ENCODE peak calls at places on chromosomes 4 and X, in seven cellular contexts. M, B, C, F, Y, E and G are unnamed samples.

GRCh38 chrX:67328496-67328895 is 215.3 kb upstream of the AR start:
- DNase-seq in E (no peak), B (no peak), F (no peak), Y (no peak), C (no peak), M (no peak), G (peak)

GRCh38 chr4:70508801-70509200 is 9.6 kb upstream of the AMTN start:
- DNase-seq in M (no peak), F (no peak), Y (no peak), B (no peak), E (no peak), C (no peak), G (no peak)

GRCh38 chrX:138710866-138711331 is 618 bp downstream of the FGF13 start:
- DNase-seq in M (no peak), Y (no peak), C (no peak), E (no peak), B (peak), F (no peak), G (no peak)

GRCh38 chrX:121579016-121579760 is 531.8 kb downstream of the GLUD2 start:
- DNase-seq in B (peak), M (no peak), F (no peak), Y (no peak), C (no peak), E (peak), G (peak)

GRCh38 chr4:6471303-6472007 is 959 bp downstream of the PPP2R2C start:
- DNase-seq in F (peak), M (peak), B (peak), E (peak), Y (no peak), C (no peak), G (no peak)

GRCh38 chr4:15913631-15913970 is 24.9 kb downstream of the FGFBP1 start:
- DNase-seq in F (no peak), Y (no peak), B (no peak), E (no peak), C (no peak), M (no peak), G (no peak)

GRCh38 chrX:39576081-39576701 is 521.6 kb downstream of the BCOR start:
- DNase-seq in M (no peak), Y (no peak), C (no peak), F (no peak), B (peak), E (peak), G (no peak)

GRCh38 chr4:135777386-135777785 is 1575.8 kb upstream of the PABPC4L start:
- DNase-seq in E (no peak), Y (no peak), C (no peak), F (no peak), M (no peak), B (no peak), G (no peak)

GRCh38 chr4:2364654-2365053 is 53.8 kb downstream of the ZFYVE28 start:
- DNase-seq in F (no peak), E (no peak), C (peak), Y (no peak), M (peak), B (no peak), G (no peak)

GRCh38 chrX:7444967-7445366 is 297.0 kb upstream of the PUDP start:
- DNase-seq in Y (no peak), F (no peak), B (no peak), C (no peak), E (no peak), M (no peak), G (no peak)

GRCh38 chr4:105797225-105797624 is 88.6 kb downstream of the GSTCD start:
- DNase-seq in E (no peak), M (no peak), Y (no peak), C (no peak), B (no peak), F (no peak), G (no peak)

GRCh38 chrX:143854006-143854405 is 29.9 kb upstream of the UBE2NL start:
- DNase-seq in Y (no peak), M (no peak), B (no peak), F (no peak), E (no peak), C (no peak), G (no peak)

GRCh38 chr4:60718874-60719273 is 481.3 kb upstream of the ADGRL3 start:
- DNase-seq in Y (no peak), C (no peak), B (no peak), F (no peak), M (no peak), E (no peak), G (no peak)
- TF ChIP-seq CTCF in Y (no peak), C (no peak), B (no peak), F (no peak), M (no peak), E (no peak), G (no peak)

DNA sequence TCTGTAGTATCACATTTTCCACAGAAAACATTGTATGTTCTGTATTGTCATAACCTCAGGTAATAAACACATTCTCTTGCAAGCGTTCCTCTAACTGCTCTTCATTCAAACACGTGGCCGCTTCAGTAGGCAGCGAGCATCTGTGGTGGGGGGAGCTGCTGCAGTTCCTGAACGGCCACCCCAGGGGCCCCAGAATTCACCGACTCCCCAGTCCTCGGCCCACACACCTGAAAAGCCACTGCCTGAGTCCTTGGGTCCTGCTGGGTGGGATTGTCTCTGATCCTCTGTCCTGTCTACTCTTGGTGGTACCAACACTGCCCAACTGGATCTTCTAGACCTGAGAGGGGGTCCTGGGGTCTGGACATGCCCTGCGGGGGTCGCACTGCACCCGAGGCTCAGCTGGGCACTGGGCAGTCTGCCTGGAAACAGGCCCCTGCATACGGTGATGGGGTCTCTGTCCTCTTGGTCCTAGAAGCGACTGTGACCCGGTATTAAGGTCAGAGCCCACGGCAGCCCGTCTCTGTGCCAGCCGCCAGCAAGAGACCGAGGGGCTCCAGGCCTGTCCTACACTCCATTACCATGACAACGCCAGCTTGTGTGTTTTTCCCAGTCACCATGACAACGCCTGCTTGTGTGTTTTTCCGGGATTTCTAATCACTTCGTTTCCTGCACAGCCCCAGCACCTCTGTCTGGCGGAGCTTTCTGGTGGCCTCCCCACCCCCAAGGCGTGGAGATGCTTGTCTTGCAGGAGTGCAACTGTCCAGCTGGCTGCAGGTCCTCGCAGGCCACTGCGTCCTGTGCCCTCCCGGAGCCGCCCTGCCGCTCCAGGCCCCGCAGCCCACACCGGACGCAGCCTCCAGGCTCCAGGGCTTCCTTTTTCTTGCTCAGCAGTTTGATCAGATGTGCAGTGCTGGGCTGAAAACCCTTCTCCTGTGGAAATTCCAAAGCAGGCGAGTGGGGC is 16.0 kb downstream of the CTBP1 start:
- DNase-seq in Y (no peak), C (no peak), B (peak), E (peak), M (no peak), F (no peak), G (no peak)
- TF ChIP-seq POLR2AphosphoS5 in Y (no peak), C (no peak), B (no peak), E (no peak), M (no peak), F (no peak), G (no peak)

DNA sequence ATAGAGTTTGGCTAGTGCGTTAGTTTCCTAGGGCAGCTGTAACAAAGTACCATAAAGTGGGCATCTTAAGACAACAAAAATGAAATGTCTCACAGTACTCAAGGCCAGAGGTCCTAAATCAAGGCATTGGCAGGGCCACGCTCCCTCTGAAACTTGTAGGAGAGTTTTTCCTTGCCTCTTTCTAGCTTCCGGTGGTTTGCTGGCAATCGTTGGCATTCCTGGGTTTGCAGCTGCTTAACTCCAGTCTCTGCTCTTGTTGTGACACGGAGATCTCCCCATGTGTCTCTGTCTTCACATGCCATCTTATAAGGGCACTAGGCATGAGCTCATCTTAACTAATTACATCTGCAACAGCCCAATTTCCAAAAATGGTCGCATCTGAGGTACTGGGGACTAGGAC is 362.0 kb upstream of the BOD1L1 start:
- DNase-seq in Y (no peak), B (no peak), C (no peak), M (no peak), E (no peak), F (no peak), G (no peak)
- H3K27ac ChIP-seq in Y (no peak), B (no peak), C (no peak), M (no peak), E (peak), F (no peak), G (no peak)

GRCh38 chrX:2656243-2656836 is 34.8 kb upstream of the CD99 start:
- DNase-seq in B (no peak), M (no peak), E (no peak), F (no peak), Y (no peak), C (no peak), G (no peak)

GRCh38 chrX:2654436-2655340 is 36.4 kb upstream of the CD99 start:
- DNase-seq in B (no peak), F (no peak), C (peak), Y (no peak), E (no peak), M (no peak), G (no peak)

GRCh38 chrX:2650037-2650436 is 41.1 kb upstream of the CD99 start:
- DNase-seq in C (no peak), B (no peak), M (no peak), E (no peak), F (no peak), Y (no peak), G (no peak)

GRCh38 chrX:2650865-2651264 is 40.2 kb upstream of the CD99 start:
- DNase-seq in E (no peak), C (no peak), F (no peak), B (no peak), M (no peak), Y (no peak), G (no peak)

DNA sequence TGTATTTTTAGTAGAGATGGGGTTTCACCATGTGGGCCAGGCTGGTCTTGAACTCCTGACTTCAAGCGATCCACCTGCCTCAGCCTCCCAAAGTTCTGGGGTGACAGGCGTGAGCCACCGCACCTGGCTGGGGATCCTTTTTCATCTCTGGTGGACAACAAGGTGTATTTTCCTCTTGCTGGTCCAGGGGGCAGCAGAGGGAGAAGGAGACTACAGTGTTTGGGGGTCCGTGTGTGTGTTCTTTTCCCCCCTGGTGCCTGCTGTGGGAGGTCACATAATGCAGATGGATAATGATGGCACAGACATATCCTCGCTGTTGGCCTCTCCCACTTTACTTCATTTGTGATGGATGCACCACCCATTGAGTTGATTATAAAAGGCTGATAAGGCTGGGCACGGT is 39.0 kb upstream of the CD99 start:
- DNase-seq in F (no peak), M (no peak), C (no peak), Y (no peak), B (peak), E (no peak), G (no peak)
- TF ChIP-seq CTCF in F (no peak), M (no peak), C (no peak), Y (no peak), B (peak), E (peak), G (no peak)

DNA sequence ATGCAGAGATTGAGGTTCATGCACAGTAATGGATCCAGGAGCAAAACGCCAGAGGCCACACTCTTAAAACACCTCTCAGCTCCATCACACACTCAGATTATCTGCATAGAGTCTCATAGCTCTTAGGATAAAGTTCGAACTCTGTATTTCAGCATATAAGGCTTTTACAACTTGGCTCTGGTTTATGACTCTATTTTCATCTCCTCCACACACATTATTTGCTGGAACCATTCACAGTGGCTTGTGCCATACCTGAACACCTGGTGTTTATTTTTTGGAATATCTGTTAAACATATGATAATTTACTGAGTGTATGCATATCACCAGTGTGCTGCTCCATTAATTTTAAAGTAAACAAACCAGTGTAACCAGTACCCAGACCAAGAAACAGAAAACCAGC is 27.2 kb downstream of the RASL11B start:
- DNase-seq in M (no peak), B (no peak), F (no peak), Y (no peak), C (no peak), E (no peak), G (no peak)
- TF ChIP-seq POLR2AphosphoS5 in M (no peak), B (no peak), F (no peak), Y (no peak), C (no peak), E (no peak), G (no peak)

DNA sequence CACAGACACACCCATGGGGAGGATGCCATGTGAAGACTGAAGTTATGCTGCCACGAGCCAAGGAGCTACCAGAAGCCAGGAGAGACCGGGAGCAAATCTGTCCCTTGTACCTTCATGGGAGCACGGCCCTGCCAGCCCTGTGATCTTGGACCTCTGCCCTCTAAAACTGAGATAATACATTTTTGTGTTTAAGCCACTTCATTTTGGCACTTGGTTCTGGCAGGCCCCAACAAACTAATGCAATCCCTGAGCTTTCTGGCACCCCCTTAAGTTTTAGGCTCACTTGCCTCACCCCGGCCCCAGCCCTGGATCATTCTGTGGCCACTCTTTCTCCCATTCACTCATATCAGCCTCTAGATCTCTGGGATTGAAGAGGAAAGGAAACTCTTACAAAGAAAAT is 35.4 kb downstream of the SEL1L3 start:
- DNase-seq in F (no peak), M (no peak), B (no peak), E (no peak), C (no peak), Y (no peak), G (no peak)
- H3K27ac ChIP-seq in F (no peak), M (no peak), B (no peak), E (no peak), C (no peak), Y (no peak), G (no peak)

DNA sequence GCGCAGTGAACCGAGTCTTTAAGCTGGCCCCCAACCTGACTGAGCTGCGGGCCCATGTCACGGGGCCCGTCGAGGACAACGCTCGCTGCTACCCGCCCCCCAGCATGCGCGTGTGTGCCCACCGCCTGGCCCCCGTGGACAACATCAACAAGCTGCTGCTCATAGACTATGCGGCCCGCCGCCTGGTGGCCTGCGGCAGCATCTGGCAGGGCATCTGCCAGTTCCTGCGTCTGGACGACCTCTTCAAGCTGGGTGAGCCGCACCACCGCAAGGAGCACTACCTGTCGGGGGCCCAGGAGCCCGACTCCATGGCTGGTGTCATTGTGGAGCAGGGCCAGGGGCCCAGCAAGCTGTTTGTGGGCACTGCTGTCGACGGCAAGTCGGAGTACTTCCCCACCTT is 2.2 kb downstream of the PLXNA3 start:
- DNase-seq in E (peak), M (no peak), B (no peak), Y (no peak), C (no peak), F (no peak), G (no peak)
- TF ChIP-seq CTCF in E (no peak), M (no peak), B (no peak), Y (peak), C (no peak), F (no peak), G (no peak)

GRCh38 chr4:59200992-59201391 is 1999.1 kb upstream of the ADGRL3 start:
- DNase-seq in F (no peak), M (no peak), E (no peak), C (no peak), B (no peak), Y (no peak), G (no peak)

GRCh38 chr4:59195867-59196266 is 2004.3 kb upstream of the ADGRL3 start:
- DNase-seq in Y (no peak), M (no peak), C (no peak), F (no peak), B (no peak), E (peak), G (no peak)
- TF ChIP-seq POLR2AphosphoS5 in Y (no peak), M (no peak), C (no peak), F (no peak), B (no peak), E (no peak), G (no peak)